ENCODE peak calls at places on chromosomes 7 and 10, in four cellular contexts. One of them, this sample, is unnamed.

GRCh38 chr7:93955304-93955703 is 33.8 kb downstream of the GNG11 start:
- DNase-seq in GM12878: peak; percentile 19
- DNase-seq in K562: no peak
- DNase-seq in H1: no peak
- DNase-seq in this sample: no peak

GRCh38 chr7:126818393-126819196 is 434.1 kb downstream of the GRM8 start:
- DNase-seq in GM12878: no peak
- DNase-seq in K562: no peak
- DNase-seq in H1: no peak
- DNase-seq in this sample: no peak

GRCh38 chr10:60606343-60607080 is 171.8 kb upstream of the CDK1 start:
- DNase-seq in GM12878: no peak
- DNase-seq in K562: no peak
- DNase-seq in H1: no peak
- DNase-seq in this sample: no peak

GRCh38 chr10:125337510-125337909 is 177.1 kb upstream of the CTBP2 start:
- DNase-seq in GM12878: no peak
- DNase-seq in K562: no peak
- DNase-seq in H1: no peak
- DNase-seq in this sample: no peak

GRCh38 chr7:141593134-141593533 is 41.9 kb downstream of the AGK start:
- DNase-seq in GM12878: no peak
- DNase-seq in K562: peak; percentile 79
- DNase-seq in H1: no peak
- DNase-seq in this sample: no peak

GRCh38 chr7:92043637-92044036 is 90.6 kb downstream of the CYP51A1 start:
- DNase-seq in GM12878: no peak
- DNase-seq in K562: peak; percentile 38
- DNase-seq in H1: no peak
- DNase-seq in this sample: no peak

GRCh38 chr10:49177391-49178355 is 10.5 kb downstream of the TMEM273 start:
- DNase-seq in GM12878: peak; percentile 85
- DNase-seq in K562: peak; percentile 88
- DNase-seq in H1: no peak
- DNase-seq in this sample: peak; percentile 27

GRCh38 chr7:64889686-64890162 is 13.3 kb upstream of the ZNF273 start:
- DNase-seq in GM12878: no peak
- DNase-seq in K562: no peak
- DNase-seq in H1: no peak
- DNase-seq in this sample: no peak

GRCh38 chr7:14305233-14305866 is 315.9 kb upstream of the ETV1 start:
- DNase-seq in GM12878: no peak
- DNase-seq in K562: no peak
- DNase-seq in H1: no peak
- DNase-seq in this sample: peak; percentile 3

GRCh38 chr7:31192996-31193395 is 140.9 kb downstream of the ADCYAP1R1 start:
- DNase-seq in GM12878: no peak
- DNase-seq in K562: peak; percentile 63
- DNase-seq in H1: peak; percentile 76
- DNase-seq in this sample: peak; percentile 36

GRCh38 chr7:140475747-140476333 is 3.5 kb downstream of the MKRN1 start:
- DNase-seq in GM12878: no peak
- DNase-seq in K562: peak; percentile 77
- DNase-seq in H1: no peak
- DNase-seq in this sample: peak; percentile 31

GRCh38 chr10:14952851-14953451 is 945 bp downstream of the DCLRE1C start:
- DNase-seq in GM12878: no peak
- DNase-seq in K562: peak; percentile 20
- DNase-seq in H1: no peak
- DNase-seq in this sample: no peak

GRCh38 chr10:113029055-113029440 is 79.0 kb downstream of the TCF7L2 start:
- DNase-seq in GM12878: no peak
- DNase-seq in K562: no peak
- DNase-seq in H1: no peak
- DNase-seq in this sample: no peak

GRCh38 chr7:151903249-151904032 is 26.5 kb upstream of the PRKAG2 start:
- DNase-seq in GM12878: no peak
- DNase-seq in K562: no peak
- DNase-seq in H1: no peak
- DNase-seq in this sample: no peak

GRCh38 chr10:132973903-132974241 is 31.5 kb upstream of the CFAP46 start:
- DNase-seq in GM12878: no peak
- DNase-seq in K562: no peak
- DNase-seq in H1: no peak
- DNase-seq in this sample: no peak

GRCh38 chr10:12531305-12531738 is 182.0 kb downstream of the CAMK1D start:
- DNase-seq in GM12878: no peak
- DNase-seq in K562: no peak
- DNase-seq in H1: no peak
- DNase-seq in this sample: no peak

GRCh38 chr7:149422065-149422913 is 38.6 kb downstream of the ZNF777 start:
- DNase-seq in GM12878: peak; percentile 9
- DNase-seq in K562: peak; percentile 90
- DNase-seq in H1: no peak
- DNase-seq in this sample: peak; percentile 53
- TF ChIP-seq SIN3A in GM12878: no peak
- TF ChIP-seq SIN3A in K562: no peak
- TF ChIP-seq SIN3A in H1: peak; percentile 39
- TF ChIP-seq SIN3A in this sample: no peak

GRCh38 chr10:69712346-69712745 is 82.3 kb downstream of the FAM241B start:
- DNase-seq in GM12878: no peak
- DNase-seq in K562: no peak
- DNase-seq in H1: no peak
- DNase-seq in this sample: no peak

GRCh38 chr10:69716711-69717560 is 84.8 kb upstream of the COL13A1 start:
- DNase-seq in GM12878: no peak
- DNase-seq in K562: peak; percentile 76
- DNase-seq in H1: peak; percentile 46
- DNase-seq in this sample: peak; percentile 51

GRCh38 chr10:69715899-69716606 is 85.7 kb upstream of the COL13A1 start:
- DNase-seq in GM12878: no peak
- DNase-seq in K562: no peak
- DNase-seq in H1: no peak
- DNase-seq in this sample: no peak

GRCh38 chr10:69715156-69715898 is 85.3 kb downstream of the FAM241B start:
- DNase-seq in GM12878: no peak
- DNase-seq in K562: no peak
- DNase-seq in H1: no peak
- DNase-seq in this sample: no peak

DNA sequence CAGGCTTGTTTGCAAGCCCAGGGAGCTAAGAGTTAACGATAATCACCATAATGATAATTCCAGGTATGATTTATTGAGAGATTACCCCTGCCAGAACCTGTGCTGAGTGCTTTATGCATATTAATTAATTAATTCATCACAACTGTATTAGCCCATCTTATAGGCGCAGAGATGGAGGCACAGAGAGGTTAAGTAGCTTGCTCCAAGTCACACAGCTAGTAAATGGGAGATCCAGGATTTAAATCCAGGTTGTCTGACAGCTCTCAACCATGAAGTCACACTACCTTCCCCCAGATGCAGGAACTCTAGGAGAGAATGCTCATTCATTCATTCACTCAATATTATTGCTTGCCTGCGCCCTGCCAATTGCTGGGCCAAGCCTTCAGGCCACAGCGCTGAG is 84.5 kb downstream of the FAM241B start:
- DNase-seq in GM12878: no peak
- DNase-seq in K562: no peak
- DNase-seq in H1: no peak
- DNase-seq in this sample: no peak
- TF ChIP-seq EGR1 in GM12878: no peak
- TF ChIP-seq EGR1 in K562: no peak
- TF ChIP-seq EGR1 in H1: no peak
- TF ChIP-seq EGR1 in this sample: no peak

GRCh38 chr7:80434043-80434442 is 77.8 kb downstream of the GNAT3 start:
- DNase-seq in GM12878: no peak
- DNase-seq in K562: no peak
- DNase-seq in H1: no peak
- DNase-seq in this sample: no peak

GRCh38 chr7:80427218-80427617 is 84.6 kb downstream of the GNAT3 start:
- DNase-seq in GM12878: no peak
- DNase-seq in K562: no peak
- DNase-seq in H1: no peak
- DNase-seq in this sample: no peak

GRCh38 chr7:80432166-80432565 is 79.7 kb downstream of the GNAT3 start:
- DNase-seq in GM12878: no peak
- DNase-seq in K562: no peak
- DNase-seq in H1: no peak
- DNase-seq in this sample: no peak

GRCh38 chr7:80429186-80429585 is 82.7 kb downstream of the GNAT3 start:
- DNase-seq in GM12878: no peak
- DNase-seq in K562: no peak
- DNase-seq in H1: no peak
- DNase-seq in this sample: no peak

GRCh38 chr7:80428161-80429054 is 83.5 kb downstream of the GNAT3 start:
- DNase-seq in GM12878: no peak
- DNase-seq in K562: peak; percentile 3
- DNase-seq in H1: no peak
- DNase-seq in this sample: peak; percentile 54
- TF ChIP-seq SIN3A in GM12878: no peak
- TF ChIP-seq SIN3A in K562: no peak
- TF ChIP-seq SIN3A in H1: no peak
- TF ChIP-seq SIN3A in this sample: no peak

GRCh38 chr7:17913250-17913649 is 27.0 kb downstream of the SNX13 start:
- DNase-seq in GM12878: no peak
- DNase-seq in K562: no peak
- DNase-seq in H1: no peak
- DNase-seq in this sample: no peak
- TF ChIP-seq EGR1 in GM12878: no peak
- TF ChIP-seq EGR1 in K562: no peak
- TF ChIP-seq EGR1 in H1: no peak
- TF ChIP-seq EGR1 in this sample: no peak

This sample was measured in HCT116.